ENCODE peak calls at places on chromosome 1, in nine cellular contexts. N is tibial nerve; I is HCT116; K is suprapubic skin; E is A673; D is IMR-90; G is heart left ventricle; U is CD8-positive, alpha-beta memory T cell; Z is neuronal stem cell. L is an unnamed sample.

GRCh38 chr1:112997781-112998180 is 41.8 kb upstream of the SLC16A1 start:
- DNase-seq in E (no peak), I (no peak), G (no peak), Z (no peak), U (no peak), D (peak; percentile 20), N (no peak), K (no peak), L (no peak)

GRCh38 chr1:116710326-116711060 is 43.0 kb upstream of the IGSF3 start:
- DNase-seq in E (no peak), G (no peak), U (no peak), D (no peak), K (no peak), I (no peak), N (no peak), Z (no peak), L (no peak)

GRCh38 chr1:76827066-76827465 is 40.2 kb upstream of the ST6GALNAC5 start:
- DNase-seq in N (no peak), K (no peak), E (peak; percentile 9), G (no peak), Z (no peak), I (no peak), U (no peak), D (no peak), L (no peak)

GRCh38 chr1:12581179-12581578 is 36.8 kb downstream of the DHRS3 start:
- DNase-seq in G (peak; percentile 18), N (no peak), E (no peak), D (no peak), U (no peak), K (no peak), I (no peak), Z (no peak), L (no peak)

GRCh38 chr1:161473363-161473762 is 31.9 kb upstream of the FCGR2A start:
- DNase-seq in K (no peak), N (no peak), D (no peak), Z (peak; percentile 21), I (no peak), G (no peak), U (peak; percentile 21), E (peak; percentile 58), L (peak; percentile 59)

GRCh38 chr1:183862967-183863366 is 58.0 kb downstream of the RGL1 start:
- DNase-seq in U (no peak), N (no peak), E (no peak), I (no peak), K (no peak), Z (no peak), D (no peak), G (no peak), L (no peak)

GRCh38 chr1:77888429-77889239 is at the start of gene NEXN:
- DNase-seq in K (peak; percentile 80), N (peak; percentile 62), Z (peak; percentile 82), D (peak; percentile 79), E (peak; percentile 52), U (no peak), I (no peak), G (peak; percentile 94), L (peak; percentile 80)

GRCh38 chr1:119139857-119140176 is 636 bp downstream of the WARS2 start:
- DNase-seq in D (no peak), I (no peak), G (peak; percentile 28), N (no peak), U (no peak), Z (no peak), E (no peak), K (peak; percentile 65), L (no peak)

GRCh38 chr1:94522304-94522703 is 19.3 kb downstream of the F3 start:
- DNase-seq in I (peak; percentile 45), Z (peak; percentile 46), D (peak; percentile 72), G (no peak), N (peak; percentile 53), U (no peak), E (peak; percentile 82), K (no peak), L (no peak)

GRCh38 chr1:176243746-176244145 is 36.7 kb upstream of the COP1 start:
- DNase-seq in D (peak; percentile 62), Z (no peak), K (no peak), E (no peak), U (no peak), I (no peak), G (no peak), N (no peak), L (no peak)

GRCh38 chr1:62318756-62319544 is at the start of gene KANK4:
- DNase-seq in I (no peak), N (no peak), Z (no peak), K (no peak), U (no peak), E (peak; percentile 17), G (no peak), D (no peak), L (peak; percentile 54)

GRCh38 chr1:215003686-215004085 is 78.9 kb upstream of the KCNK2 start:
- DNase-seq in K (no peak), Z (no peak), G (no peak), U (no peak), D (no peak), E (no peak), I (no peak), N (no peak), L (no peak)

GRCh38 chr1:167935252-167936067 is 1.0 kb upstream of the DCAF6 start:
- DNase-seq in I (no peak), D (peak; percentile 36), G (peak; percentile 42), Z (no peak), K (no peak), U (peak; percentile 53), N (peak; percentile 21), E (peak; percentile 65), L (no peak)
- H3K4me1 ChIP-seq in I (peaks cover 10% of the 10 kb centered on the region), D (no peaks in the 10 kb centered on the region), G (peaks cover 40% of the 10 kb centered on the region), Z (peaks cover 8% of the 10 kb centered on the region), K (peaks cover 42% of the 10 kb centered on the region), U (peaks cover 33% of the 10 kb centered on the region), N (peaks cover 7% of the 10 kb centered on the region), E (peaks cover 15% of the 10 kb centered on the region), L (peaks cover 3% of the 10 kb centered on the region)

DNA sequence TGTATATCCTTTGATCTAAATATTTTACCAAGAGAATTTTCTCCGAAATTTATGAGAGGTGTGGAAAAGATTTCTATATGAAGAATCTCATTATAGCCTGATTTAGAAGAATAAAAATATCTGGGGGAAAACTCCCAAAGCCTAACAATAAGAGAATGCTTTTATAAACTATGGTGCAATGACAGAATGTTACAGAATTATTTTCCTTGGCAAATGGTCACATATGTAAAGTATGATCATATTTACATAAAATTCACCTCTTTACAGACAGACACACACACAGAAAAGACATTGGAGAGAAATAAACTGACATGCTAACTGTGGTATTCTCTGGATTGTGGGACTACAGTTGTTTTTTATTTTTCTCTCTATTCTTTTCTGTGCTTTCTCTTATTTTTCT is 226.3 kb upstream of the USP24 start:
- DNase-seq in I (no peak), N (no peak), G (no peak), U (no peak), D (peak; percentile 68), Z (no peak), K (no peak), E (no peak), L (no peak)
- H3K27ac ChIP-seq in I (no peak overlapping the region), N (no peak overlapping the region), G (no peak overlapping the region), U (no peak overlapping the region), D (no peak overlapping the region), Z (no peak overlapping the region), K (no peak overlapping the region), E (no peak overlapping the region), L (no peak overlapping the region)

GRCh38 chr1:173997796-173998195 is 24.4 kb downstream of the RC3H1 start:
- DNase-seq in U (no peak), Z (no peak), D (peak; percentile 70), N (no peak), K (no peak), E (no peak), G (no peak), I (no peak), L (no peak)
- H3K4me1 ChIP-seq in U (peaks cover 10% of the 10 kb centered on the region), Z (peaks cover 7% of the 10 kb centered on the region), D (peaks cover 19% of the 10 kb centered on the region), N (peaks cover 10% of the 10 kb centered on the region), K (peaks cover 11% of the 10 kb centered on the region), E (peaks cover 8% of the 10 kb centered on the region), G (peaks cover 38% of the 10 kb centered on the region), I (no peaks in the 10 kb centered on the region), L (peaks cover 4% of the 10 kb centered on the region)

GRCh38 chr1:58902830-58903229 is 119.0 kb upstream of the JUN start:
- DNase-seq in E (no peak), U (no peak), Z (no peak), D (no peak), N (no peak), G (no peak), K (no peak), I (no peak), L (no peak)

GRCh38 chr1:58901008-58901407 is 117.2 kb upstream of the JUN start:
- DNase-seq in E (no peak), N (no peak), K (no peak), U (no peak), D (peak; percentile 51), I (no peak), G (no peak), Z (no peak), L (no peak)

GRCh38 chr1:58898739-58899580 is 115.1 kb upstream of the JUN start:
- DNase-seq in D (peak; percentile 35), E (no peak), G (peak; percentile 87), U (no peak), N (no peak), I (no peak), Z (no peak), K (no peak), L (no peak)

GRCh38 chr1:58899581-58900271 is 115.9 kb upstream of the JUN start:
- DNase-seq in N (no peak), K (no peak), D (no peak), U (no peak), G (no peak), I (no peak), Z (no peak), E (no peak), L (no peak)

DNA sequence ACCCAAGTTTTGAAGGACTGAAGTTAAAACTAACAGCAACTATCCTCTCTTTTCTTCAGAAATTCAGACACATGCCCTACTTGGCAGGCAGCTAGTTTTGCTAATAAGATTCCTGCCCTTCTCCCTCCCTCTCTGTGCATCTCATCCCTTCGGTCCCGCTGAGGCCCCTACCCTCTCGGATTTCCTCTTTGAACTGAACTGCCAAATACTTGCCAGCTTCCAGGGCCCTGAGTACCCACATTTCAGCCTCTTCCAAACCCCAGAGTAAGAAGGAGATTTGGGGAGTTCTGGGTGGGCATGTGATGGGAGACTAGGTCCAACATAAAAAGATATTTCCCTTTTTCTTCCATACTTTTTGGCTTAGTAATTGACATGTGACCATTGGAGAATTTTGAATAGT is 116.6 kb upstream of the JUN start:
- DNase-seq in U (no peak), G (no peak), D (no peak), Z (no peak), I (no peak), K (no peak), E (no peak), N (no peak), L (no peak)
- H3K27ac ChIP-seq in U (no peak overlapping the region), G (peak overlapping the region; percentile 78), D (peak overlapping the region; percentile 4), Z (no peak overlapping the region), I (no peak overlapping the region), K (no peak overlapping the region), E (no peak overlapping the region), N (peak overlapping the region; percentile 65), L (no peak overlapping the region)

GRCh38 chr1:173453982-173454381 is 23.2 kb upstream of the PRDX6 start:
- DNase-seq in K (no peak), D (peak; percentile 70), G (no peak), E (no peak), I (no peak), U (no peak), Z (no peak), N (no peak), L (no peak)
- H3K4me1 ChIP-seq in K (no peaks in the 10 kb centered on the region), D (peaks cover 12% of the 10 kb centered on the region), G (no peaks in the 10 kb centered on the region), E (no peaks in the 10 kb centered on the region), I (no peaks in the 10 kb centered on the region), U (peaks cover 17% of the 10 kb centered on the region), Z (no peaks in the 10 kb centered on the region), N (no peaks in the 10 kb centered on the region), L (no peaks in the 10 kb centered on the region)